ENCODE peak calls at places on chromosomes 5 and 9, in eight cellular contexts. R is neural progenitor cell, D is PC-3, U is kidney epithelial cell, V is Peyer's patch, P is epithelial cell of proximal tubule, J is neural crest cell, B is fibroblast of lung. F is an unnamed sample.
A peak's percentile ranks its signal among the peaks of the same experiment; 100 is the strongest.

GRCh38 chr9:91800473-91800872 is 149.6 kb downstream of the ROR2 start:
- DNase-seq in P (no peak), B (no peak), U (no peak), D (no peak), R (no peak), V (no peak), J (no peak), F (no peak)

GRCh38 chr9:134319306-134320194 is 6.7 kb upstream of the RXRA start:
- DNase-seq in J (peak; percentile 58), U (no peak), B (no peak), D (no peak), R (peak; percentile 68), V (no peak), P (no peak), F (no peak)

GRCh38 chr9:98264510-98264909 is 9.1 kb upstream of the TBC1D2 start:
- DNase-seq in J (no peak), B (no peak), P (no peak), R (no peak), D (no peak), U (no peak), V (no peak), F (no peak)

GRCh38 chr9:124725068-124725452 is 46.1 kb downstream of the NR6A1 start:
- DNase-seq in J (no peak), P (no peak), R (no peak), D (no peak), V (no peak), U (no peak), B (no peak), F (no peak)

GRCh38 chr9:85508616-85509015 is 233.1 kb downstream of the AGTPBP1 start:
- DNase-seq in V (no peak), P (no peak), D (no peak), U (no peak), B (no peak), R (peak; percentile 19), J (no peak), F (no peak)

GRCh38 chr9:135989722-135990467 is 28.7 kb upstream of the UBAC1 start:
- DNase-seq in D (no peak), V (no peak), R (peak; percentile 54), P (no peak), U (no peak), B (no peak), J (no peak), F (no peak)

GRCh38 chr9:108205276-108205675 is 650.5 kb downstream of the ACTL7B start:
- DNase-seq in V (no peak), R (no peak), D (no peak), B (no peak), U (no peak), J (no peak), P (no peak), F (no peak)

GRCh38 chr5:34858798-34859197 is 19.8 kb downstream of the TTC23L start:
- DNase-seq in B (peak; percentile 76), P (no peak), J (no peak), V (no peak), R (no peak), U (no peak), D (no peak), F (no peak)

GRCh38 chr5:149931992-149932436 is 12.6 kb downstream of the PDE6A start:
- DNase-seq in P (no peak), V (no peak), B (no peak), U (no peak), D (no peak), R (no peak), J (no peak), F (no peak)

GRCh38 chr9:88046542-88046941 is 72.2 kb upstream of the CDK20 start:
- DNase-seq in U (no peak), R (no peak), V (no peak), J (no peak), B (no peak), P (no peak), D (no peak), F (no peak)

GRCh38 chr9:92378825-92379535 is 25.4 kb downstream of the OGN start:
- DNase-seq in B (peak; percentile 29), V (no peak), J (no peak), P (no peak), R (peak; percentile 38), U (no peak), D (no peak), F (no peak)

GRCh38 chr5:147996379-147996778 is 67.4 kb upstream of the SPINK5 start:
- DNase-seq in J (no peak), U (no peak), R (no peak), D (no peak), B (no peak), V (no peak), P (no peak), F (no peak)

GRCh38 chr5:140345919-140346347 is 470 bp downstream of the HBEGF start:
- DNase-seq in U (no peak), B (peak; percentile 58), V (peak; percentile 67), P (no peak), D (peak; percentile 56), J (peak; percentile 50), R (peak; percentile 85), F (no peak)

GRCh38 chr5:553874-554273 is 29.6 kb upstream of the SLC9A3 start:
- DNase-seq in P (no peak), J (no peak), V (peak; percentile 61), R (no peak), U (no peak), D (peak; percentile 57), B (peak; percentile 3), F (no peak)

GRCh38 chr9:134025606-134026541 is 593 bp downstream of the BRD3OS start:
- DNase-seq in R (peak; percentile 88), P (no peak), D (peak; percentile 13), J (peak; percentile 49), U (no peak), V (peak; percentile 68), B (peak; percentile 45), F (no peak)

GRCh38 chr5:123511290-123511647 is 708 bp upstream of the CSNK1G3 start:
- DNase-seq in V (no peak), J (no peak), R (peak; percentile 17), P (peak; percentile 36), D (peak; percentile 46), U (peak; percentile 25), B (peak; percentile 59), F (peak; percentile 48)

GRCh38 chr9:120985759-120986353 is 59.3 kb upstream of the TRAF1 start:
- DNase-seq in U (peak; percentile 41), J (no peak), D (peak; percentile 75), R (peak; percentile 75), P (peak; percentile 22), V (no peak), B (peak; percentile 77), F (peak; percentile 29)

GRCh38 chr9:132268725-132269352 is 85.9 kb downstream of the SETX start:
- DNase-seq in U (no peak), D (peak; percentile 28), P (no peak), V (peak; percentile 83), R (peak; percentile 74), J (peak; percentile 80), B (peak; percentile 65), F (no peak)

GRCh38 chr5:135458921-135459331 is 6.8 kb upstream of the TIFAB start:
- DNase-seq in R (no peak), V (peak; percentile 57), U (no peak), B (peak; percentile 67), D (peak; percentile 32), J (no peak), P (no peak), F (peak; percentile 62)

GRCh38 chr5:32231241-32231640 is 57.1 kb upstream of the GOLPH3 start:
- DNase-seq in P (no peak), B (no peak), J (no peak), U (no peak), R (no peak), V (no peak), D (no peak), F (no peak)

GRCh38 chr5:32228816-32229215 is 54.7 kb upstream of the GOLPH3 start:
- DNase-seq in B (no peak), U (no peak), R (no peak), P (no peak), J (no peak), V (no peak), D (no peak), F (no peak)

GRCh38 chr5:32230356-32231099 is 56.4 kb upstream of the GOLPH3 start:
- DNase-seq in P (no peak), R (no peak), U (no peak), V (no peak), B (no peak), J (no peak), D (no peak), F (no peak)

GRCh38 chr5:32231929-32232328 is 57.8 kb upstream of the GOLPH3 start:
- DNase-seq in P (no peak), U (no peak), J (no peak), B (no peak), R (no peak), D (no peak), V (no peak), F (no peak)

DNA sequence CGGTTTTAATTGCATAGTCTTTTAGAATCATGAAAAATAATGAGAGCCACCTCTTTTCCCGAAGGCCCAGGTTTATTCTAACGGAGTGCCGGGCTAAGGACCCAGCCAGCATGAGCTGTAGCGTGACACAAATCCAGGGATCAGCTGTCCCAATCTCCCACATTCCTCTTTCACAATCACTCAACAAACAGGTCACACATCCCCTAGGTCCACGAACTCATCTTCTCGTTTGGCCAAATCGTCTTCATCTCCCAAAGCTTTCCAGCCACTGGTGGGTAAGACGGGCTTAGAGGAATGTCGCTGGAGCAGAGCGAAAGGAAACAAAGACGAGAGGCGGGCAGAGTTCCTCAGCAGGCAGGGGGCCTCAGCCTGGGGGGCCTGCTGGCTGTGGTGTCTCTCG is 55.5 kb upstream of the GOLPH3 start:
- DNase-seq in J (no peak), U (no peak), P (no peak), V (no peak), D (no peak), B (no peak), R (no peak), F (no peak)
- TF ChIP-seq CTCF in J (no peak), U (no peak), P (no peak), V (no peak), D (no peak), B (no peak), R (no peak), F (no peak)

GRCh38 chr5:132677191-132677590 is 3.4 kb downstream of the IL4 start:
- DNase-seq in U (peak; percentile 83), J (no peak), V (peak; percentile 71), P (peak; percentile 56), R (peak; percentile 24), D (peak; percentile 88), B (peak; percentile 82), F (peak; percentile 83)
- TF ChIP-seq CTCF in U (peak; percentile 67), J (no peak), V (peak; percentile 47), P (peak; percentile 60), R (peak; percentile 29), D (peak; percentile 74), B (peak; percentile 40), F (peak; percentile 72)

DNA sequence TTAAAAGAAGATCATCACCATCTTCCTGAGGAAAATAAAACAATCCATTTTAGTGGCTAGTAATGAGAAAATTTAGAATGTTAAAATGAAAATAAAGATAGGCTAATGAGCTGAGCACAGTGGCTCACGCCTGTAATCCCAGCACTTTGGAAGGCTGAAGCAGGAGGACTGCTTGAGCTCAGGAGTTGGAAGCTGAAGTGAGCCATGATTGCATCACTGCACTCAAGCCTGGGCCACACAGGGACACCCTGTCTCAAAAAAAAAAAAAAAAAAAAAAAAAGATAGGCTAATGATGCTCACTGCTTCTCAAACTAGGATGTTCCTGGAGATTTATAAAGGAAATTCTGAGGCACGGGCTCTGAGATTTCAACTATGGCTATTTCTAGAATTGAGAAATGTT is 50.3 kb downstream of the CPLANE1 start:
- DNase-seq in J (no peak), B (peak; percentile 39), R (no peak), P (no peak), V (no peak), D (no peak), U (no peak), F (no peak)
- TF ChIP-seq CTCF in J (no peak), B (no peak), R (no peak), P (no peak), V (no peak), D (no peak), U (no peak), F (no peak)

GRCh38 chr9:128495804-128496417 is 8.6 kb upstream of the GLE1 start:
- DNase-seq in D (peak; percentile 11), R (peak; percentile 29), J (no peak), U (no peak), B (no peak), V (no peak), P (no peak), F (no peak)
- TF ChIP-seq CTCF in D (peak; percentile 11), R (no peak), J (no peak), U (no peak), B (no peak), V (no peak), P (no peak), F (no peak)